ENCODE peak calls at places on chromosomes 16 and 17, in five cellular contexts. L is heart right ventricle, M is ovary, X is stomach, O is astrocyte of the cerebellum. Y is an unnamed sample.

GRCh38 chr16:60001523-60001922 is 1267.4 kb upstream of the GOT2 start:
- DNase-seq in L (no peak), X (no peak), M (no peak), O (no peak), Y (no peak)

GRCh38 chr16:59593256-59593655 is 859.1 kb upstream of the GOT2 start:
- DNase-seq in X (no peak), M (no peak), O (no peak), L (no peak), Y (peak)

GRCh38 chr16:57643166-57643813 is 14.9 kb downstream of the ADGRG1 start:
- DNase-seq in M (no peak), X (no peak), O (peak), L (no peak), Y (no peak)

GRCh38 chr16:20931066-20931465 is 30.5 kb downstream of the LYRM1 start:
- DNase-seq in O (no peak), L (no peak), X (no peak), M (no peak), Y (no peak)

GRCh38 chr17:28725166-28725659 is 820 bp downstream of the TLCD1 start:
- DNase-seq in M (no peak), X (no peak), O (no peak), L (no peak), Y (no peak)

GRCh38 chr17:29567362-29568330 is 809 bp upstream of the ABHD15 start:
- DNase-seq in O (no peak), L (peak), X (peak), M (peak), Y (no peak)

GRCh38 chr16:23435500-23435899 is 17.5 kb downstream of the COG7 start:
- DNase-seq in O (no peak), L (peak), X (peak), M (peak), Y (peak)

GRCh38 chr17:55279203-55279602 is 14.4 kb downstream of the HLF start:
- DNase-seq in O (no peak), X (no peak), L (no peak), M (no peak), Y (no peak)

GRCh38 chr16:2276501-2277195 is 8.7 kb upstream of the RNPS1 start:
- DNase-seq in X (no peak), M (no peak), L (no peak), O (no peak), Y (no peak)

GRCh38 chr17:74454197-74455024 is 12.0 kb upstream of the CD300A start:
- DNase-seq in L (peak), O (no peak), X (no peak), M (peak), Y (peak)

GRCh38 chr16:17921357-17921978 is 415.1 kb downstream of the NPIPA8 start:
- DNase-seq in X (no peak), L (no peak), M (no peak), O (no peak), Y (no peak)

GRCh38 chr16:66344533-66345145 is 21.9 kb upstream of the CDH5 start:
- DNase-seq in X (no peak), O (no peak), L (peak), M (no peak), Y (no peak)

GRCh38 chr17:82917656-82918345 is 78.0 kb upstream of the ZNF750 start:
- DNase-seq in L (no peak), M (no peak), X (no peak), O (no peak), Y (no peak)

GRCh38 chr16:336269-336668 is 16.3 kb downstream of the AXIN1 start:
- DNase-seq in O (no peak), X (no peak), L (no peak), M (no peak), Y (no peak)

GRCh38 chr16:27779719-27780161 is 229.8 kb downstream of the KATNIP start:
- DNase-seq in M (peak), O (peak), X (peak), L (no peak), Y (no peak)

GRCh38 chr16:46745594-46745993 is 2.5 kb downstream of the MYLK3 start:
- DNase-seq in O (no peak), X (no peak), M (no peak), L (no peak), Y (no peak)

GRCh38 chr17:794876-795275 is 12.7 kb downstream of the MRM3 start:
- DNase-seq in M (peak), O (peak), L (peak), X (peak), Y (peak)

GRCh38 chr17:57115916-57116315 is 30.9 kb downstream of the AKAP1 start:
- DNase-seq in O (no peak), M (no peak), X (no peak), L (no peak), Y (no peak)

GRCh38 chr16:77850637-77851330 is 62.4 kb downstream of the VAT1L start:
- DNase-seq in L (no peak), X (no peak), M (no peak), O (no peak), Y (no peak)

GRCh38 chr16:25006504-25007055 is 8.6 kb downstream of the ARHGAP17 start:
- DNase-seq in M (no peak), O (no peak), X (no peak), L (no peak), Y (no peak)

GRCh38 chr17:1179635-1180433 is at the start of gene ABR:
- DNase-seq in L (peak), M (peak), X (peak), O (no peak), Y (no peak)

GRCh38 chr17:16906670-16907069 is 65.2 kb downstream of the TNFRSF13B start:
- DNase-seq in M (no peak), O (peak), X (no peak), L (no peak), Y (no peak)

GRCh38 chr16:17518441-17518840 is 47.7 kb upstream of the XYLT1 start:
- DNase-seq in L (no peak), X (no peak), O (no peak), M (no peak), Y (no peak)

GRCh38 chr17:74499992-74500391 is 31.3 kb downstream of the CD300LB start:
- DNase-seq in M (no peak), X (no peak), L (no peak), O (no peak), Y (no peak)

GRCh38 chr17:18380471-18381157 is 3.0 kb downstream of the EVPLL start:
- DNase-seq in X (no peak), M (no peak), L (no peak), O (no peak), Y (no peak)

GRCh38 chr17:19644493-19645210 is 3.9 kb upstream of the ALDH3A2 start:
- DNase-seq in O (no peak), M (no peak), X (no peak), L (no peak), Y (no peak)

GRCh38 chr17:57108656-57109392 is 23.8 kb downstream of the AKAP1 start:
- DNase-seq in X (no peak), L (peak), M (no peak), O (no peak), Y (no peak)

GRCh38 chr17:64614266-64615011 is 47.7 kb downstream of the SMURF2 start:
- DNase-seq in X (no peak), O (no peak), L (no peak), M (no peak), Y (no peak)

GRCh38 chr17:4970273-4970672 is 2.7 kb upstream of the SPAG7 start:
- DNase-seq in O (no peak), M (no peak), X (no peak), L (no peak), Y (no peak)

GRCh38 chr17:32831627-32832243 is 45.2 kb downstream of the MYO1D start:
- DNase-seq in O (no peak), X (no peak), M (no peak), L (no peak), Y (no peak)

GRCh38 chr17:64071111-64071510 is 50.7 kb upstream of the ICAM2 start:
- DNase-seq in X (no peak), O (no peak), M (no peak), L (no peak), Y (no peak)

GRCh38 chr17:40547079-40547784 is 18.0 kb downstream of the CCR7 start:
- DNase-seq in M (no peak), L (no peak), O (no peak), X (peak), Y (no peak)

GRCh38 chr17:8754890-8755289 is 3.5 kb downstream of the SPDYE4 start:
- DNase-seq in X (no peak), L (no peak), M (no peak), O (no peak), Y (no peak)

GRCh38 chr17:37506678-37507077 is 17.0 kb downstream of the DUSP14 start:
- DNase-seq in O (no peak), X (no peak), M (no peak), L (no peak), Y (no peak)

GRCh38 chr16:84088695-84089395 is 27.9 kb downstream of the MBTPS1 start:
- DNase-seq in O (no peak), M (no peak), X (peak), L (peak), Y (no peak)

GRCh38 chr16:85898521-85899442 is at the start of gene IRF8:
- DNase-seq in X (peak), M (peak), O (no peak), L (peak), Y (no peak)

GRCh38 chr17:39899215-39899614 is 19.2 kb downstream of the GSDMB start:
- DNase-seq in M (no peak), X (no peak), O (no peak), L (no peak), Y (no peak)

GRCh38 chr16:75455677-75456076 is 8.8 kb downstream of the TMEM170A start:
- DNase-seq in O (no peak), M (no peak), L (no peak), X (no peak), Y (no peak)
- H3K4me3 ChIP-seq in O (no peak), M (no peak), L (no peak), X (no peak), Y (no peak)

GRCh38 chr17:45410144-45411091 is 22.3 kb downstream of the ARHGAP27 start:
- DNase-seq in L (peak), X (no peak), O (no peak), M (no peak), Y (no peak)

GRCh38 chr17:45408611-45409421 is 23.9 kb downstream of the ARHGAP27 start:
- DNase-seq in O (no peak), M (no peak), X (no peak), L (no peak), Y (no peak)

GRCh38 chr17:45406107-45406506 is 26.6 kb downstream of the ARHGAP27 start:
- DNase-seq in X (no peak), M (no peak), O (no peak), L (no peak), Y (no peak)

GRCh38 chr17:45411348-45412105 is 21.1 kb downstream of the ARHGAP27 start:
- DNase-seq in O (no peak), M (no peak), L (no peak), X (no peak), Y (no peak)

DNA sequence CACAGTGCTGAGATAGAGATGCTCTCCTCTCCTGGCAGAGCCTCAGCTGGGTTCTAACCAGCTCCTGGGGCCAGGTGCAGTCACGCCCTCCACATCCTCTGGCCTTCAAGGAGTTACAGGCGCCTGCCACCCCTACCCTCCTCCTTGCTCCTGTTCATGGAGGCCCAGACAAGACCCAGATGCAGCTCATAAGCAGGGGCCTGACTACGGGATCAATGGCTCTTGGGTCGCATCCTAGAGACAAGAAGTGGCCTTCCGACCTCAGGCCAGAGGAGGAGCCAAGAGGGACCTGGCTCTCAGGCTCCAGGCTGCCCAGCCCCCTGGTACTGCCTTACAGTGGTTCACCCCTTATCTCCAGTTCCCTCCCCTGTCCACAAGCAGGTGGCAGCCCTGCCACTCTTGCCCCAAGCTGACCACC is 23.0 kb downstream of the ARHGAP27 start:
- DNase-seq in L (no peak), M (no peak), X (no peak), O (no peak), Y (no peak)
- H3K4me3 ChIP-seq in L (peak), M (peak), X (peak), O (no peak), Y (no peak)

GRCh38 chr17:76353599-76354316 is at the start of gene PRPSAP1:
- DNase-seq in L (peak), X (peak), M (peak), O (peak), Y (peak)
- H3K4me3 ChIP-seq in L (peak), X (peak), M (peak), O (peak), Y (peak)

GRCh38 chr17:78125138-78125913 is 3.2 kb downstream of the TMC6 start:
- DNase-seq in X (no peak), M (no peak), O (no peak), L (no peak), Y (no peak)

GRCh38 chr17:78126895-78127239 is 1.7 kb downstream of the TMC6 start:
- DNase-seq in M (no peak), L (no peak), O (no peak), X (no peak), Y (no peak)

GRCh38 chr17:78127240-78127887 is 1.2 kb downstream of the TMC6 start:
- DNase-seq in O (no peak), L (peak), M (no peak), X (peak), Y (no peak)

GRCh38 chr17:78124836-78125137 is 3.8 kb downstream of the TMC6 start:
- DNase-seq in L (no peak), O (no peak), X (no peak), M (no peak), Y (no peak)

DNA sequence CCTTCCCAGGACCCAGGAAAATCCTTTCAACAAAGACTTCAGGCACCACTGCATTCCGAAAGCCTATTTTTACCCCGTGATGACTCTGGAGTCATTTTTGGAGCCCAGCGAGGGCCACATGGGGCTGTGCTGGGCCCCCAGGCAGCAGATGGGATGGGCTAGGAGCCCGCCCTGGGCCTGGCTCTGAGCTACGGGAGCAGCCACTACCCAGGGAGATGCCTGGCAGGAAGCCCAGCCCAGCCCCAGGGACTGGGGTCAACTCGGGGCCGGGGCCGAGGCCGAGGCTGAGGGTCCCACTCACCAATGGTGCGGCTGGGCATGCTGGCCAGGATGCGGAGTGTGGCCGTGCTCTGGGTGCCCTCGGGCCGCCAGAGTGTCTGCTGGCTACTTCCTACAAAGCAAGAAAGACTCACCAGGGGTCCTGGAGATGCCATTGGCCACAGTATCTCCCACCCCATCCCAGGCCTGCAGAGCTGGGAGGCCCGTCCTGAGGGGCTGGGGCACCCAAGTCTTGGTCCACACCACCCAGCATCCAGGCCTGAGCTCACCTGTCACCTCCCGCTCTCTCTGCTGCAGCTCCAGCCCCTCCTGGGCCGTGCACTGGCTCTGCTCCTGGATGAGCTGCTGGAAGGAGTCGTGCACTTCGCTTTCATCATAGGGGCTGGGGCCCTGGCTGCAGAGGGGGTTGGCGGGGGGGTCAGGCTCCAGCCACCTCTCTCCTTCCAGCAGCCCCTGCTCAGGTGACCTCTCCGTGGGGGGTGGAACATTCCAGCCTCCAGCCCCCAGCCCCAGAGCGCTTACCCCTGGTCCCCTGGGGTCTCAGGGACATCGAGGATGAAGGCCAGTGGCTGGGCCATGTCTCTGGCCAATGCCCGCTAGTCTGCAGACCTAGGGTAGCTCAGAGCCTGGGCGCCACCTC is 2.3 kb downstream of the TMC6 start:
- DNase-seq in X (no peak), L (no peak), M (no peak), O (no peak), Y (no peak)
- H3K4me3 ChIP-seq in X (peak), L (peak), M (no peak), O (no peak), Y (no peak)

GRCh38 chr17:79045001-79045729 is 21.2 kb downstream of the C1QTNF1 start:
- DNase-seq in O (no peak), L (no peak), M (peak), X (no peak), Y (no peak)

GRCh38 chr17:79047291-79047920 is 23.4 kb downstream of the C1QTNF1 start:
- DNase-seq in X (no peak), O (no peak), M (peak), L (no peak), Y (no peak)

GRCh38 chr17:79045830-79046500 is 22.0 kb downstream of the C1QTNF1 start:
- DNase-seq in L (peak), X (peak), M (peak), O (no peak), Y (no peak)

GRCh38 chr17:79047923-79048825 is 24.2 kb downstream of the C1QTNF1 start:
- DNase-seq in O (no peak), M (peak), L (no peak), X (peak), Y (no peak)

DNA sequence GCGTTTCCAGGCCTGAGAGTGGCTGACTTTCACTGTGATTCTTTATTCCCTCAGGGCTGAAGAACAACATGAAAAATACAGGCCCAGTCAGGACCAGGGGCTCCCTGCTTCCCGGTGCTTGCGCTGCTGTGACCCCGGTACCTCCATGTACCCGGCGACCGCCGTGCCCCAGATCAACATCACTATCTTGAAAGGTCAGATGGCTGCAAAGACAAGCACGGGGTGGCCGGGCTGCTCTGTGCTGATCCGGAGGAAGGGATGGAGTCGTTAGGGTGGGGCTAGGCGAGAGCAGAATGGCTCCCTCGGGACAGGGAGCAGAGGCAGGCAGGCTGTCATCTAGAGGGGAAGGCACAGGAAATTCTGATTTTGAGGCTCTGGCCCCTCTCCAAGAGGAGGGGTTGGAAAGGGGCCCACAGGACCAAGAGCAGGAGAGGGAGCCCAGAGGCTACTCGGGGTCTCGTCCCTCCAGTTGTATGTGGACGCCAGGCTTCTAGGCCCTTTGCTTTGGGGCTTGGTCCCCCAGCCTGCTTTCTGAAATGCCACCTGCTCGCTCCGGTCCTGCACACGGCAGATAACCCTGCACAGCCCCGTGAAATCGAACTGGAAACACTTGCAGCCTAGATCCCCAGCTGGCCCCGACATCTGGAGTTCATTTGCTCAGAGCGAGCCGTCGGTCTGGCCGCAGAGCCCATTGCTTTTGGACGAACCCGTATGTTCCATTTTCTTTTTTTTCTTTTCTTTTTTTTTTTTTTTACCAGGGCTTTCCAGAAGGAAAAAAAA is 22.7 kb downstream of the C1QTNF1 start:
- DNase-seq in M (peak), O (no peak), X (no peak), L (peak), Y (no peak)
- H3K4me3 ChIP-seq in M (no peak), O (no peak), X (no peak), L (no peak), Y (no peak)

DNA sequence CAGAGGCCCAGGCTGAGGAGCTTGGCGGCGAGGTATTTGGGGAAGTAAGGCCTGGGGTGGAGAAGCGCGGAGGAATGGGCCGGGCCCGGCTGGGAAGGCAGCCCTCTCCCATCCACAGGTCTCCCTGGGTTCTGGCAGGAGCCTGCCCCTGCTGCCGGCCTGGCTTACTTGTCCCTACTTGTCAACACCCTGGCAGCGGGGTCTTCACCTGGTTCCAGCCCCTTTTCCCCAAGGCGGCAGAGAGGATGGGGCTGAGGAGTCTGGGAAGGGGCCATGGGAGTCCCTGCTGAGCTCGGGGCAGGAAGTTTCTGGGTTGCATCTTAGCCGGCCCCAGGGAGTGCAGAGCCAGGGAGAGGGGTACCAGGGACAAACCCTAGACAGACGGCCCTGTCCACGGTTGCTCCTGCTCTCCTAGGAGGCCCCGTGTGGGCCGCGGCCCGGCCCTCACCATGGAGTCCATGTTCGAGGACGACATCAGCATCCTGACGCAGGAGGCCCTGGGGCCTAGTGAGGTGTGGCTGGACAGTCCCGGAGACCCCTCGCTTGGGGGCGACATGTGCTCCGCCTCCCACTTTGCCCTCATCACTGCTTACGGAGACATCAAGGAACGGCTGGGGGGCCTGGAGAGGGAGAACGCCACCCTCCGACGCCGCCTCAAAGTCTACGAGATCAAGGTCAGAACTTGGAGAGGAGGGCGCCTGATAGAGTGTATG is 1.9 kb downstream of the TBKBP1 start:
- DNase-seq in L (no peak), O (no peak), M (peak), X (no peak), Y (no peak)
- H3K4me3 ChIP-seq in L (peak), O (peak), M (peak), X (peak), Y (peak)

GRCh38 chr17:12664894-12665262 is 812 bp upstream of the MYOCD start:
- DNase-seq in M (no peak), L (no peak), X (no peak), O (no peak), Y (no peak)
- H3K4me3 ChIP-seq in M (peak), L (peak), X (peak), O (peak), Y (peak)